ENCODE peak calls at places on chromosomes 11 and 22, in six cellular contexts. B is HepG2, N is GM23248, G is IMR-90, Q is K562, S is HCT116. V is an unnamed sample.

GRCh38 chr22:19879996-19880785 is 25.5 kb upstream of the GNB1L start:
- DNase-seq in B (peak), Q (no peak), N (no peak), G (no peak), S (no peak), V (no peak)

GRCh38 chr11:6604081-6604626 is 580 bp downstream of the ILK start:
- DNase-seq in S (no peak), G (peak), N (peak), Q (peak), B (peak), V (peak)

GRCh38 chr11:72823105-72823804 is 9.0 kb downstream of the ATG16L2 start:
- DNase-seq in G (no peak), Q (no peak), B (no peak), S (no peak), N (no peak), V (peak)

GRCh38 chr11:68269414-68270081 is 2.2 kb downstream of the C11orf24 start:
- DNase-seq in B (peak), G (peak), N (peak), Q (peak), S (no peak), V (no peak)

GRCh38 chr22:35749808-35750207 is 32.1 kb downstream of the APOL5 start:
- DNase-seq in S (no peak), B (no peak), G (no peak), Q (no peak), N (no peak), V (no peak)

GRCh38 chr11:33700425-33701271 is at the start of gene C11orf91:
- DNase-seq in B (peak), Q (peak), G (peak), S (peak), N (peak), V (peak)

GRCh38 chr11:82229346-82229745 is 504.3 kb downstream of the FAM181B start:
- DNase-seq in G (no peak), B (peak), S (no peak), Q (no peak), N (peak), V (peak)

GRCh38 chr22:36743011-36743410 is 32.9 kb downstream of the IFT27 start:
- DNase-seq in S (no peak), N (no peak), B (no peak), Q (no peak), G (no peak), V (no peak)

GRCh38 chr22:40040927-40041326 is 46.2 kb downstream of the FAM83F start:
- DNase-seq in N (peak), B (no peak), Q (peak), G (no peak), S (no peak), V (no peak)

GRCh38 chr22:50017701-50018224 is 5.2 kb upstream of the IL17REL start:
- DNase-seq in Q (no peak), S (no peak), N (no peak), B (no peak), G (no peak), V (no peak)

GRCh38 chr11:70122490-70123198 is 44.5 kb downstream of the ANO1 start:
- DNase-seq in Q (no peak), S (no peak), N (no peak), G (no peak), B (no peak), V (no peak)

GRCh38 chr11:120337896-120338840 is 2.0 kb downstream of the ARHGEF12 start:
- DNase-seq in Q (no peak), G (peak), S (no peak), N (peak), B (peak), V (peak)

GRCh38 chr11:119323532-119324033 is 6.7 kb upstream of the MCAM start:
- DNase-seq in G (peak), N (peak), Q (peak), B (peak), S (peak), V (peak)

GRCh38 chr22:20141186-20142077 is 9.4 kb downstream of the CCDC188 start:
- DNase-seq in B (no peak), S (no peak), G (peak), Q (no peak), N (peak), V (no peak)

GRCh38 chr22:40414306-40414705 is 43.9 kb downstream of the SGSM3 start:
- DNase-seq in N (peak), B (no peak), Q (no peak), G (peak), S (no peak), V (no peak)

GRCh38 chr22:46631113-46631512 is 10.9 kb downstream of the GRAMD4 start:
- DNase-seq in G (no peak), N (no peak), B (no peak), S (no peak), Q (no peak), V (no peak)

GRCh38 chr11:72584933-72585597 is 89.2 kb downstream of the PDE2A start:
- DNase-seq in S (no peak), G (no peak), B (no peak), Q (no peak), N (no peak), V (no peak)

GRCh38 chr22:44719586-44720368 is 17.8 kb downstream of the PRR5 start:
- DNase-seq in G (no peak), Q (no peak), S (no peak), N (no peak), B (no peak), V (no peak)

GRCh38 chr11:89125298-89125697 is 52.4 kb upstream of the TYR start:
- DNase-seq in N (no peak), Q (no peak), S (no peak), B (no peak), G (no peak), V (no peak)

GRCh38 chr11:77039491-77040400 is 5.5 kb downstream of the B3GNT6 start:
- DNase-seq in Q (no peak), N (peak), G (peak), S (no peak), B (no peak), V (no peak)

GRCh38 chr11:20909995-20910726 is 240.8 kb downstream of the NELL1 start:
- DNase-seq in N (no peak), Q (no peak), G (no peak), S (no peak), B (no peak), V (no peak)

GRCh38 chr11:109390752-109391151 is 31.2 kb upstream of the C11orf87 start:
- DNase-seq in S (no peak), Q (no peak), N (peak), B (no peak), G (no peak), V (no peak)

GRCh38 chr11:128342511-128343133 is 244.7 kb downstream of the ETS1 start:
- DNase-seq in Q (no peak), B (peak), S (no peak), N (peak), G (peak), V (peak)

GRCh38 chr11:40291304-40292100 is 1168.0 kb downstream of the LRRC4C start:
- DNase-seq in B (no peak), N (no peak), Q (no peak), G (no peak), S (no peak), V (no peak)

GRCh38 chr11:92703431-92703830 is 266.0 kb upstream of the MTNR1B start:
- DNase-seq in Q (no peak), S (no peak), B (no peak), N (peak), G (peak), V (no peak)

GRCh38 chr11:45666648-45667642 is 1.5 kb upstream of the CHST1 start:
- DNase-seq in S (no peak), B (no peak), G (no peak), Q (no peak), N (no peak), V (no peak)

GRCh38 chr11:128394436-128395089 is 192.8 kb downstream of the ETS1 start:
- DNase-seq in N (peak), Q (no peak), G (peak), S (no peak), B (no peak), V (no peak)

GRCh38 chr11:2528301-2529050 is 83.7 kb downstream of the KCNQ1 start:
- DNase-seq in Q (no peak), N (no peak), B (no peak), S (no peak), G (no peak), V (no peak)

GRCh38 chr11:72697814-72698213 is 23.6 kb upstream of the PDE2A start:
- DNase-seq in S (no peak), N (no peak), Q (no peak), B (no peak), G (no peak), V (no peak)

GRCh38 chr11:94740083-94740974 is 27.8 kb upstream of the AMOTL1 start:
- DNase-seq in Q (peak), S (no peak), B (no peak), G (no peak), N (peak), V (peak)

GRCh38 chr11:36684840-36685800 is 87.1 kb upstream of the RAG2 start:
- DNase-seq in B (no peak), N (no peak), Q (no peak), S (no peak), G (no peak), V (peak)

GRCh38 chr22:45082795-45083194 is 73.0 kb upstream of the PHF21B start:
- DNase-seq in N (peak), Q (peak), G (no peak), S (no peak), B (no peak), V (no peak)

GRCh38 chr11:35302388-35302787 is 117.0 kb downstream of the SLC1A2 start:
- DNase-seq in Q (no peak), G (peak), N (peak), B (no peak), S (no peak), V (no peak)

GRCh38 chr11:47714554-47715081 is 551 bp downstream of the AGBL2 start:
- DNase-seq in G (no peak), N (peak), Q (no peak), S (no peak), B (no peak), V (no peak)

GRCh38 chr11:68870470-68870869 is 28.8 kb upstream of the CPT1A start:
- DNase-seq in Q (no peak), S (no peak), N (peak), B (no peak), G (no peak), V (no peak)

GRCh38 chr22:24583221-24583971 is 9.5 kb downstream of the LRRC75B start:
- DNase-seq in N (peak), Q (no peak), G (peak), S (no peak), B (peak), V (no peak)

GRCh38 chr22:28985581-28986290 is 75.9 kb downstream of the C22orf31 start:
- DNase-seq in B (no peak), Q (no peak), S (no peak), N (no peak), G (no peak), V (no peak)
- H3K27ac ChIP-seq in B (peak), Q (no peak), S (no peak), N (no peak), G (no peak), V (no peak)

DNA sequence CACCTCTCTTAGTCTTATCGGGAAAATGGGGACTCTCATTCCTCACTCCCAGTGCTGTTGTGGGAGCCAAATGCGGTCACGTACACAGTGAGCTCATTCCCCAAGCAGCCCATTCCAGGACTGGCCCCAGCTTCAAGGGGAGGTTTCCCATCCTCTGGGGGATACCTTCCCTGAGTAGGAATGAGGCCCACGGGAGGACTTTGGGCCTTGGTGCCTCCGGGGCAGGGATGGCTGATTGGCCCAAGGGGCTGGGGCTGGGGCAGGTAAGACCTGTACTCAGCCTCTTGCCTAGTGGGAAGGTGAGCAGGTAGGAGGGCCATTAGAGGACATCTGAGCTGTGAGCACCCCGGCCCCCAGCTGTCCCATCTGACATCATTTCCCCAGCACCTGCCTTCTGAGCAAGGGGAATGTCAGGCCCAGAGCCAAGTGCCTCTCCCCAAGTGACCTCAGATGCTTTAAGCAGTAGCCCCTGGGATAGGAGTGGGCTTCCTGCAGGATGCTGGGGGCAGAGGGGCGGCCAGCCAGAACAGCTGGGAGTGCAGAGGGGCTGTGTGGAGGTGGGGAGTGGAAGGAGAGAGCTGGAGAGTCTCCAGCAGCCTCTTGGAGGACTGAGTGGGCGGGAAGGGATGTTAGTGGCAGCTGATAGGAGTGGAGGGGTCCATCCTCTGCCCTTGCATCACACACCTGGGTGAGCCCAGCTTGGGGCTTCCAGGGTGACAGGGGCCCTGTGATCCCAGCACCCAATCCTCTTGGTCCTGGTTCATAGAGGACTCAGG is 58.4 kb downstream of the CD82 start:
- DNase-seq in S (no peak), B (no peak), Q (no peak), N (no peak), G (peak), V (no peak)
- H3K4me2 ChIP-seq in S (no peak), B (no peak), Q (no peak), N (no peak), G (no peak), V (no peak)

GRCh38 chr11:63850946-63851345 is 12.0 kb downstream of the MARK2 start:
- DNase-seq in Q (no peak), G (no peak), B (no peak), N (no peak), S (no peak), V (no peak)

GRCh38 chr11:63849691-63850090 is 10.8 kb downstream of the MARK2 start:
- DNase-seq in N (no peak), Q (no peak), B (no peak), G (no peak), S (no peak), V (no peak)

GRCh38 chr11:63847363-63847762 is 8.5 kb downstream of the MARK2 start:
- DNase-seq in N (no peak), B (no peak), Q (no peak), G (no peak), S (no peak), V (no peak)

GRCh38 chr11:63854696-63855095 is 15.8 kb downstream of the MARK2 start:
- DNase-seq in S (no peak), G (no peak), Q (no peak), N (no peak), B (no peak), V (no peak)

DNA sequence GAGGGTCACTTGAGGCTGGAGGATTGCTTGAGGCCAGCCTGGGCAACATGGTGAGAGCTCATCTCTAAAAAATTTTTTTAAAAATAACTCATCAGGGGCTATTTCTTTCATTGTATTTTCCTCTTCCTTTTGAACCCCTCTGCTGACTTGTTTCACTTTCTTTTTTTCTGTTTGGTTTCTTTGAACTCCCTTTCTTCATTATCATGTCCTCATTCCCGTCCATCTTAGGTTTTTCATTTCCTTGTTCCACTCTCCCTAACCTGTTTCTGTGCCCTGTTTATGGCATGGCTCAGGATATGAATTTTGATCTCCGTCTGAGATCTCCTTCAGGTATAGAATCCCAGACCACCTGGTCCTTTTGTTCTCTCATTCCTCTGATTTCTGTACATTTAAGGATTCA is 12.4 kb downstream of the MARK2 start:
- DNase-seq in N (no peak), B (no peak), Q (no peak), G (no peak), S (no peak), V (peak)
- H3K9ac ChIP-seq in N (no peak), B (no peak), Q (no peak), G (no peak), S (no peak), V (peak)

GRCh38 chr11:64863381-64864060 is 14.9 kb downstream of the EHD1 start:
- DNase-seq in Q (no peak), S (no peak), B (no peak), N (peak), G (no peak), V (no peak)
- H3K27ac ChIP-seq in Q (peak), S (peak), B (no peak), N (peak), G (peak), V (no peak)

GRCh38 chr11:14974021-14974698 is 2.0 kb upstream of the CALCA start:
- DNase-seq in S (no peak), N (no peak), B (no peak), Q (no peak), G (no peak), V (no peak)
- H3K4me2 ChIP-seq in S (peak), N (no peak), B (peak), Q (no peak), G (peak), V (peak)

GRCh38 chr11:65903068-65903481 is 2.9 kb upstream of the FOSL1 start:
- DNase-seq in G (peak), S (peak), N (peak), Q (peak), B (peak), V (no peak)
- H3K9ac ChIP-seq in G (peak), S (peak), N (peak), Q (peak), B (no peak), V (no peak)

GRCh38 chr11:103920933-103921332 is 115.5 kb upstream of the DDI1 start:
- DNase-seq in S (no peak), Q (no peak), G (no peak), B (no peak), N (no peak), V (no peak)
- H3K27ac ChIP-seq in S (no peak), Q (no peak), G (no peak), B (no peak), N (no peak), V (no peak)

GRCh38 chr11:74257934-74258553 is 53.4 kb downstream of the P4HA3 start:
- DNase-seq in Q (no peak), G (peak), B (no peak), S (no peak), N (peak), V (no peak)
- H3K4me2 ChIP-seq in Q (no peak), G (peak), B (no peak), S (no peak), N (peak), V (no peak)

DNA sequence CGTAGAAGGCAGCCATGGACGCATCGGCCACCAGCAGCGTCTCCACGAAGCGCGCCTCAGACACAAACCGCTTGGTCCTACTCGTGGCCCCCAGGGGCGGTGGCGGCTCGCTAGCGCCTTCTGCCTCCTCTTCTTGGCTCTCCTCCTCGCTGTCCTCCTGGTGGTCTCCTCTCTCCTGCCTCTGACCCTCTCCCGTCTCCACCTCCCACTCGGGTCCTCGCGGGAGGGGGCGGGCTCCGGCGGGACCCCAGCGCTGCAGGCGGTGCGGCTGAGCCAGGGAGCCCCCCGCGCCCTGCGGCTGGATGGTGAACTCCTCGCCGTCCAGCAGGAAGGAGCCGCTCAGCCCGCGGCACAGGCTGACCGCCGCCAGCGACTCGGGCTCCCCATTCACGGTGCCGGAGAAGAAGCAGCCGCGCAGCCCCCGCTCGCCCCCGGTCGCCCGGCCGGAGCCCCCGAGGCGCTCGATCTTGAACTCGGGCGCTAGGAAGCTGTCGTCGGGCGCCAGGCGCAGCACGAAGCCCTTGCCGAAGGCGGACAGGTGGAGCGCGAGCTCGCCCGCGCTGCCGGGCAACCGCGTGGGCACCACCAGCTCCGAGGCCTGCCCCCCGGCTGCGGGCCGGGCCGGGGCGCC is 713 bp downstream of the ADAMTS8 start:
- DNase-seq in B (no peak), S (no peak), N (peak), Q (no peak), G (no peak), V (no peak)
- H3K9ac ChIP-seq in B (no peak), S (no peak), N (no peak), Q (no peak), G (peak), V (no peak)

GRCh38 chr11:86696451-86696850 is 24.0 kb upstream of the ME3 start:
- DNase-seq in S (no peak), B (no peak), G (no peak), Q (no peak), N (no peak), V (no peak)
- H3K27ac ChIP-seq in S (no peak), B (no peak), G (peak), Q (no peak), N (peak), V (no peak)

V was measured in MM.1S.